ENCODE peak calls at places on chromosomes 6 and 20, in eight cellular contexts. B, F, O, N, K, G, X and H are unnamed samples.

GRCh38 chr20:38141154-38141888 is 23.7 kb downstream of the TGM2 start:
- DNase-seq in F (no peak), B (no peak), K (no peak), G (no peak), O (no peak), N (no peak), X (no peak), H (no peak)

GRCh38 chr6:170584181-170584953 is at the start of gene PDCD2:
- DNase-seq in B (peak; percentile 78), F (peak; percentile 98), N (peak; percentile 96), O (peak; percentile 46), K (peak; percentile 74), G (peak; percentile 86), X (peak; percentile 95), H (peak; percentile 87)

GRCh38 chr20:26169506-26169905 is 472.9 kb upstream of the ZNF337 start:
- DNase-seq in F (peak; percentile 11), B (no peak), X (no peak), O (peak; percentile 54), G (no peak), N (no peak), K (no peak), H (no peak)

GRCh38 chr20:2303693-2304092 is 7.9 kb downstream of the TGM3 start:
- DNase-seq in N (no peak), K (no peak), X (no peak), F (no peak), B (no peak), G (no peak), O (no peak), H (no peak)

GRCh38 chr20:1900321-1900791 is 5.1 kb downstream of the SIRPA start:
- DNase-seq in B (no peak), F (peak; percentile 83), G (peak; percentile 36), N (peak; percentile 60), X (peak; percentile 66), K (peak; percentile 60), O (peak; percentile 48), H (no peak)

GRCh38 chr6:33313105-33313708 is 671 bp downstream of the TAPBP start:
- DNase-seq in X (peak; percentile 76), K (no peak), F (peak; percentile 65), B (no peak), G (no peak), O (no peak), N (peak; percentile 51), H (peak; percentile 75)

GRCh38 chr6:56043761-56044160 is 168.4 kb upstream of the BMP5 start:
- DNase-seq in G (no peak), X (no peak), F (no peak), N (no peak), O (no peak), B (no peak), K (no peak), H (no peak)

GRCh38 chr6:22332216-22332615 is 35.4 kb upstream of the PRL start:
- DNase-seq in O (no peak), B (no peak), F (no peak), G (no peak), X (no peak), N (no peak), K (no peak), H (no peak)

GRCh38 chr6:165991341-165991740 is 176.3 kb downstream of the TBXT start:
- DNase-seq in B (no peak), O (no peak), X (no peak), G (no peak), K (no peak), N (no peak), F (no peak), H (no peak)

GRCh38 chr6:16031278-16031981 is 97.5 kb upstream of the MYLIP start:
- DNase-seq in G (no peak), B (no peak), X (no peak), F (no peak), O (no peak), N (peak; percentile 95), K (no peak), H (no peak)

GRCh38 chr20:41330941-41331340 is 9.7 kb upstream of the LPIN3 start:
- DNase-seq in F (no peak), B (no peak), N (no peak), X (no peak), O (no peak), G (no peak), K (no peak), H (no peak)

GRCh38 chr20:41632896-41633295 is 14.7 kb upstream of the CHD6 start:
- DNase-seq in F (peak; percentile 78), K (no peak), X (no peak), O (no peak), N (no peak), G (no peak), B (no peak), H (peak; percentile 62)

GRCh38 chr20:32278199-32278643 is 770 bp downstream of the KIF3B start:
- DNase-seq in X (peak; percentile 63), O (no peak), B (no peak), G (no peak), F (no peak), N (no peak), K (no peak), H (no peak)

GRCh38 chr6:23547851-23548250 is 578.2 kb upstream of the NRSN1 start:
- DNase-seq in G (no peak), K (no peak), O (no peak), B (no peak), N (no peak), X (no peak), F (no peak), H (no peak)

GRCh38 chr20:23314714-23315498 is 35.7 kb upstream of the NXT1 start:
- DNase-seq in F (no peak), G (no peak), N (no peak), B (no peak), X (no peak), O (no peak), K (no peak), H (no peak)

GRCh38 chr6:37168809-37169457 is 1.0 kb upstream of the PIM1 start:
- DNase-seq in B (no peak), X (peak; percentile 54), F (peak; percentile 86), O (no peak), G (no peak), N (peak; percentile 60), K (no peak), H (no peak)

GRCh38 chr6:85449388-85449817 is 480 bp upstream of the NT5E start:
- DNase-seq in B (no peak), X (no peak), K (peak; percentile 45), N (no peak), F (peak; percentile 92), O (peak; percentile 39), G (peak; percentile 3), H (no peak)

GRCh38 chr6:169979873-169980440 is 228.5 kb downstream of the ERMARD start:
- DNase-seq in O (no peak), K (no peak), X (no peak), G (no peak), B (no peak), N (no peak), F (no peak), H (peak; percentile 22)

GRCh38 chr20:60697252-60697651 is 554.8 kb upstream of the CDH4 start:
- DNase-seq in F (no peak), O (no peak), N (no peak), X (no peak), B (no peak), K (no peak), G (no peak), H (no peak)

GRCh38 chr6:18978330-18979128 is 591.4 kb downstream of the RNF144B start:
- DNase-seq in B (no peak), F (no peak), K (no peak), N (no peak), O (no peak), X (no peak), G (no peak), H (no peak)

GRCh38 chr6:123658848-123659247 is 22.1 kb upstream of the TRDN start:
- DNase-seq in N (no peak), G (no peak), K (no peak), X (no peak), B (no peak), F (no peak), O (no peak), H (no peak)

GRCh38 chr20:9103955-9104354 is 35.1 kb downstream of the PLCB4 start:
- DNase-seq in G (no peak), K (no peak), N (no peak), F (peak; percentile 44), B (no peak), X (no peak), O (no peak), H (no peak)

GRCh38 chr20:17960927-17961599 is 7.5 kb downstream of the SNX5 start:
- DNase-seq in N (no peak), X (no peak), B (no peak), K (peak; percentile 75), O (no peak), G (no peak), F (peak; percentile 80), H (no peak)

GRCh38 chr6:155340464-155341129 is 26.3 kb upstream of the TFB1M start:
- DNase-seq in B (no peak), K (peak; percentile 10), F (peak; percentile 54), O (peak; percentile 35), G (no peak), X (no peak), N (no peak), H (no peak)

GRCh38 chr20:40959325-40960092 is 69.1 kb upstream of the TOP1 start:
- DNase-seq in K (no peak), B (no peak), F (no peak), N (no peak), G (no peak), X (no peak), O (no peak), H (no peak)

GRCh38 chr6:93017213-93017612 is 402.1 kb downstream of the EPHA7 start:
- DNase-seq in N (no peak), G (no peak), B (no peak), O (no peak), F (peak; percentile 0), K (no peak), X (peak; percentile 12), H (no peak)
- TF ChIP-seq CTCF in N (no peak), G (peak; percentile 22), B (no peak), O (no peak), F (no peak), K (no peak), X (peak; percentile 45), H (no peak)

GRCh38 chr20:13105864-13106457 is 97.2 kb downstream of the SPTLC3 start:
- DNase-seq in K (no peak), G (no peak), O (no peak), X (peak; percentile 41), F (peak; percentile 66), N (peak; percentile 3), B (no peak), H (no peak)
- TF ChIP-seq CTCF in K (peak; percentile 78), G (peak; percentile 92), O (peak; percentile 57), X (peak; percentile 87), F (peak; percentile 65), N (peak; percentile 54), B (peak; percentile 65), H (peak; percentile 54)

DNA sequence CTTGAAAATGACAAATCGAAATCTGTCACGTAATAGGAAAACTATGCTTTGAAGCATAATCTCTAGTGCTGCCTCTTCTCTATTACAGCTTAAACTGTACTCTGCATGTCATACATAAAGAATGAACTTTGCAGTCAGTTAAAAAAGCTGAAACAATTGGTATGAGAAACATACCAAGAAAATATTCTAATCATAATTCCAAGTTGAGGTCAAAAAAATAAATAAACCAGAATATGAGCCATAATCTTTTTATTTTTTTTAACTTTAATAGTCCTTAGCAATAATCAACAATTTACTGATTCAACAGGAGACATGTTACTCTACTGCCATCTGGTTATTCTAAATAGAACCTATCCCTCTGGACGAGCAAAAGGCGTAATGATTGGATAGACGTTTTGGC is 224.3 kb upstream of the FLRT3 start:
- DNase-seq in B (no peak), F (peak; percentile 73), N (no peak), X (no peak), G (no peak), K (peak; percentile 27), O (no peak), H (no peak)
- TF ChIP-seq CTCF in B (no peak), F (no peak), N (no peak), X (no peak), G (no peak), K (peak; percentile 43), O (no peak), H (no peak)

GRCh38 chr20:64223526-64224067 is 32.0 kb upstream of the PCMTD2 start:
- DNase-seq in G (peak; percentile 66), X (peak; percentile 49), B (no peak), K (no peak), F (peak; percentile 58), N (peak; percentile 80), O (no peak), H (no peak)
- TF ChIP-seq CTCF in G (peak; percentile 55), X (peak; percentile 71), B (no peak), K (peak; percentile 59), F (peak; percentile 24), N (peak; percentile 73), O (peak; percentile 25), H (no peak)